ENCODE peak calls at places on chromosomes 12 and 14, in five cellular contexts. C, I, G, K and U are unnamed samples. For H3K27me3, the result is how much of the 10 kb centered on the place peaks cover.

GRCh38 chr12:91023326-91024004 is 18.7 kb upstream of the EPYC start:
- DNase-seq in I (no peak), K (no peak), G (no peak), C (no peak), U (no peak)

GRCh38 chr12:98591209-98591608 is 2.3 kb upstream of the SLC25A3 start:
- DNase-seq in K (no peak), G (no peak), C (no peak), I (no peak), U (no peak)

GRCh38 chr14:100526632-100527031 is 60.6 kb downstream of the BEGAIN start:
- DNase-seq in I (no peak), C (peak), K (no peak), G (no peak), U (no peak)

GRCh38 chr14:97490521-97491070 is 693.4 kb downstream of the VRK1 start:
- DNase-seq in I (no peak), C (no peak), G (no peak), K (no peak), U (peak)

GRCh38 chr12:130013771-130014484 is 110.1 kb upstream of the TMEM132D start:
- DNase-seq in I (no peak), G (peak), C (peak), K (peak), U (peak)

GRCh38 chr12:13566286-13566685 is 369.8 kb downstream of the EMP1 start:
- DNase-seq in I (no peak), G (no peak), C (no peak), K (no peak), U (no peak)

GRCh38 chr14:50600849-50601248 is 40.9 kb downstream of the ATL1 start:
- DNase-seq in I (no peak), G (peak), K (no peak), C (no peak), U (peak)

GRCh38 chr12:51391047-51391837 is at the start of gene GALNT6:
- DNase-seq in I (no peak), C (peak), K (no peak), G (peak), U (no peak)

GRCh38 chr14:74616507-74616906 is 4.5 kb upstream of the LTBP2 start:
- DNase-seq in C (no peak), G (no peak), K (no peak), I (no peak), U (peak)

GRCh38 chr14:74618078-74618952 is 6.3 kb upstream of the LTBP2 start:
- DNase-seq in C (peak), I (no peak), K (no peak), G (no peak), U (peak)

GRCh38 chr14:74615735-74616134 is 3.7 kb upstream of the LTBP2 start:
- DNase-seq in K (no peak), I (no peak), G (no peak), C (no peak), U (no peak)

GRCh38 chr14:74614508-74615495 is 2.8 kb upstream of the LTBP2 start:
- DNase-seq in I (no peak), C (no peak), K (no peak), G (no peak), U (peak)

DNA sequence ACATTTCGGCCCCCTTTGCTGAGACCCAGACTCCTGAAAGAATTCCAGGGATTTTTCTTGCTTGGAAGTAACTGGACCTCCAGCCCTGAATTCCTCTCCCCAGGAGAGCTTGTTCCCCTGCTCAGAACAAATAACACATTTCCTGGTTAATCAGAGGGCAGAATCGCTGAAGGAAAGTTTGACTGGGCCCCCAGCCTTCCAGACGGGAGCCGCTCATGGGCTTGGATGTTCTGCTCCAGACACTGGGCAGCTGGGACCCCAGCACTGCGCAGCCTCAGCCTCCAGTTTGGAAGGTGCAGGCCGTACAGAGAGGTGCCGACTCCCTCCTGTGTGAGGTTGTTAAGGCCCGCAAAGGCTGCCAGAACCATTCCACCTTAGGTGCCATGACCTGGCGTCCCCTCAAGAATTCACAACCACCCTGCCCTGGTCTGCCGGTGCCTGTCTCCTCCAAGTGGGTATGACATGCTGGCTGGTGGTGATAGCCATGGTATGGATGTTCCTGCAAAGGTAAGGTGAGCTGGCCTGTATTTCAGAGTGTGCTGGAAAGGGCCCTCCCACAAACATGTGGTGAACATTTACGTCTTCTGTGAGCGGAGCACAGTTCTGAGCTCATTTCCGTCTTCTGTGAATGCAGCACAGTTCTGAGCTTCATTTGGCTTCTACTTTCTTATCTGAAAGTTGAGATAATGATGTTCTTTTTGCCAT is 5.1 kb upstream of the LTBP2 start:
- DNase-seq in I (no peak), K (no peak), G (peak), C (no peak), U (no peak)
- H3K4me3 ChIP-seq in I (no peak), K (no peak), G (no peak), C (no peak), U (no peak)

GRCh38 chr14:22291406-22291805 is 297.6 kb downstream of the DAD1 start:
- DNase-seq in C (no peak), G (no peak), K (no peak), I (no peak), U (no peak)

GRCh38 chr14:22300646-22301045 is 288.4 kb downstream of the DAD1 start:
- DNase-seq in G (no peak), C (no peak), K (no peak), I (no peak), U (no peak)

GRCh38 chr14:22296088-22296487 is 292.9 kb downstream of the DAD1 start:
- DNase-seq in G (no peak), C (no peak), K (no peak), I (no peak), U (no peak)

GRCh38 chr14:22297376-22297775 is 291.6 kb downstream of the DAD1 start:
- DNase-seq in K (no peak), C (no peak), G (no peak), I (no peak), U (no peak)

DNA sequence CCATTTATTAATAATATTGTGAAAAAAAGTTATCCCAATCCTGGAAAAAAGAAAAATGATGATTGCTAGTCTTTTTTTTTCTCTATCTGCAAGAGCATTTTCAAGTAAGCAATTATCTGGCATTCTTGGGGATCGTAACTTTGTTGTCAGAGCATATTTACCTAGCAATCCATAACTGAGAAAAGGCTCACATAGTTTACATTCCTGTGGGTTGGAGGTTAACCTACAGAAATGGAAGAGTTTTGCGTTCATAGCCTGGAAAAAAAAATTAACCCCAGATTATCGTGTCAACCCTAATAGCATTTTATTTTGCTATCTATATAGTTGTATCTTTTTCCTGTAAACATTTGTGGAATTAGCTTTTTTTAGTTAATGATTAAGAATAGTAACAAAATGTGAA is 292.3 kb downstream of the DAD1 start:
- DNase-seq in K (no peak), C (no peak), I (no peak), G (no peak), U (no peak)
- H3K27me3 ChIP-seq in K (under half), C (under half), I (under half), G (under half), U (under half)

GRCh38 chr12:118120579-118121363 is 15.2 kb upstream of the PEBP1 start:
- DNase-seq in K (peak), I (peak), G (peak), C (peak), U (peak)
- H3K4me3 ChIP-seq in K (no peak), I (no peak), G (no peak), C (no peak), U (no peak)

GRCh38 chr14:88323520-88324199 is 591 bp upstream of the KCNK10 start:
- DNase-seq in I (no peak), C (no peak), K (no peak), G (peak), U (peak)
- H3K27me3 ChIP-seq in I (half or more), C (half or more), K (under half), G (half or more), U (half or more)

DNA sequence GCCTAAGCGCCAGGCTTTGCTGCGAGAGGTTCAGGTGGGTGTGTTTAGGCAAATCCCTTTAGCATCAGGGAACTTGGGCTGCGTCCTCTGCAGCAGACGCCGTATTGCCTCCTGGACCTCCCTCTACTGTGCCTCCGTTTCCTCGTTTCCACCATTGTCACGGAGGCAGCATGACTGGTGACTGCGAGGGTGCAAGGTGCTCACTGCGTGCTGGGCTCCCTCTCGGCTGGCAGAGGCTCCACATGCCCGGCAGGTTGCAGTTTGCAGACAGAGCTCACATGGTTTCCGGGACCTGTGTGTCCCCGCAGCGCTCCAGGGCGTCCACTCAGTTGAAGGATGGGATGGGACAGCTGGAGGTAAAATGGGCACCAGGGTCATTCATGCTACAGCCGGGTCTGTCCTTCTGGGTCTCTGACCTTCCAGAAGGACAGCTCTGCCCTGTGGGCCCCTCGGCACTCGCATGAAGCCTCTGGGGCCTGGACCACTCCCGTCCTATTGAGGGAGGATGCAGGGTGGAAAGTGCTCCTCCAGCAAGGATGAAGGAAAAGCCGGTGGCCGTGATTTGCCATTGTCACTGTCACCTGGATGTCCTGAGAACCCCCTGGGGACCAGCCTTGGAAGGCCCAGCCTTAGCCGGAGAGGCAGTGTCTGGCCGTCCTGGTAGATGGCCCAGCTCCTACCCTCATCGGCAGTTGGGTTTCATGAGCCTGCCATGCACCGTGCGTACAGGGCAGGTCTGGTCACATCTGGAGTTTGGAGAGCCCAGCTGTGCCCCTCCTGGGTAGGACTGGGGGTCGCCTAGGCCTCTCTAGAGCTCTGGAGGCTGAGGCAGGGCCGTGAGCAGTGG is 146.5 kb downstream of the KIF26A start:
- DNase-seq in G (no peak), I (no peak), K (peak), C (no peak), U (no peak)
- H3K4me3 ChIP-seq in G (no peak), I (no peak), K (no peak), C (no peak), U (no peak)

DNA sequence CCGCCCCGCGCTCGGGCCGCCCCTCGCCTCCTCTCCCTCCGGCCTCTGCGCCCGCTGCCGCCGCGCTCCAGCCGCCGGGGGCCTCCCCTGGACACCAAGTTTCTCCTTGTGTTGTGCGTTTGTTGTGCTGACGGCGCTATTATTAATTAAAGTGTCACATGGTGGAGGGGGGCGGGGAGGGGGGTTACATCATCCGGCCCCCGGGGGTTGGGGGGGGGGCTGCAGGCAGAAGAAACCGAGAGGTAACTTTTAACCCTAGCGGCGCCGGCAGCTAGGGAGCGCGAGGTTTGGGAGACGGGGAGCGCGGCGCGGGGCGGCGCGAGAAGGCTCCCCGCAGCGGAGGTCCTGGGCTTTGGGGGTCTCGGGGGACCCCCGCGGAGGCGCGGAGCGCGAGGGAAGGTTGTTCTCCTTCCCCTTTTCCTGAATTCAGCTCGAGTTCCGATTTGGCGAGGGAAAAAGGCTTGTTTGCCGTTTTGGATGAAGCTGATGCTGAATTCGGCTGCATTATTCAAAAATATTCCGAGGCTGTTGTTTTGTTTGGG is at the start of gene HRK:
- DNase-seq in G (no peak), C (no peak), K (no peak), I (no peak), U (peak)
- H3K27me3 ChIP-seq in G (half or more), C (under half), K (under half), I (half or more), U (half or more)

GRCh38 chr12:54338682-54339296 is 13.9 kb downstream of the COPZ1 start:
- DNase-seq in G (no peak), I (no peak), C (no peak), K (no peak), U (no peak)

GRCh38 chr12:54340845-54341244 is 15.9 kb downstream of the COPZ1 start:
- DNase-seq in G (no peak), I (no peak), K (no peak), C (no peak), U (no peak)

GRCh38 chr12:54337854-54338650 is 13.1 kb downstream of the COPZ1 start:
- DNase-seq in G (no peak), I (no peak), K (peak), C (no peak), U (no peak)

GRCh38 chr12:54333420-54334034 is 8.6 kb downstream of the COPZ1 start:
- DNase-seq in K (no peak), I (no peak), C (no peak), G (no peak), U (no peak)

DNA sequence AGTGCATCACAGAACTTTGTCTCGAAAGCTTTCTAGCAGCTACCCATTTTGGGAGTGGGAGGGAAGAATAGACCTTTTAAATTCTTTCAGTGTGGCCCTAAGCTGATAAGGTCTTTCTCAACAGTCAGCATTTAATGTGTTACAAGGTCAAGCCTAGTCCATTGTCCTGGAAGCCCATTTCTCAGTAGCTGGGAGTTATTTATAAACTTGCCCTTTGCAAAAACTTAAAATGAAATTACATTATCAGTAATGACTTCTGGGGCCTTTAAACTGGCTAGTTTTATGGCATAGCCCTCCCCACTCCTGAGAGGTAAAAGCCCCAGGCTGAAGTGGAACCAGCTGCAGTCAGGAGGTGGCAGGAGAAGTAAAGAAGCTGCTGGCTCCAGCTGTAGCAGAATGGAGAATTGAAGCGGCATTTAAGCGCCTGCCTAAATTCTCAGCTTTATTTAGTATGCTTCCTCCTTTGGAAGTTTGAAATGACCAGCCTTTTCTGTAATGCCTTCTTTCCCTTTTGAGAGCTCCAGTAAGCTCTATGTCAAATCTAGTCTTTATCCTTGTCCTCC is 12.4 kb downstream of the COPZ1 start:
- DNase-seq in I (no peak), K (no peak), G (peak), C (no peak), U (no peak)
- H3K4me3 ChIP-seq in I (no peak), K (no peak), G (no peak), C (no peak), U (no peak)